ENCODE peak calls at places on chromosomes 6 and 20, in eight cellular contexts. M is choroid plexus epithelial cell, Q is heart left ventricle, B is fibroblast of mammary gland, I is AG04450, W is body of pancreas, P is tibial nerve, H is NB4. K is an unnamed sample.

GRCh38 chr6:45791600-45792168 is 224.0 kb downstream of the CLIC5 start:
- DNase-seq in W (no peak), P (no peak), B (peak; percentile 37), Q (no peak), M (peak; percentile 76), H (no peak), I (peak; percentile 20), K (peak; percentile 19)

GRCh38 chr6:53300656-53301551 is 47.8 kb downstream of the ELOVL5 start:
- DNase-seq in I (no peak), B (peak; percentile 67), P (no peak), H (no peak), Q (no peak), M (no peak), W (no peak), K (no peak)

GRCh38 chr20:47922280-47922675 is 137.0 kb upstream of the SULF2 start:
- DNase-seq in P (no peak), W (no peak), Q (no peak), I (no peak), B (peak; percentile 28), H (no peak), M (peak; percentile 46), K (peak; percentile 8)

GRCh38 chr20:19074828-19075516 is 137.5 kb upstream of the SLC24A3 start:
- DNase-seq in W (no peak), H (peak; percentile 98), P (no peak), B (no peak), M (no peak), Q (no peak), I (no peak), K (no peak)

GRCh38 chr20:61127311-61128044 is 124.6 kb upstream of the CDH4 start:
- DNase-seq in B (peak; percentile 92), P (no peak), M (peak; percentile 7), W (no peak), H (no peak), Q (no peak), I (peak; percentile 73), K (peak; percentile 18)

GRCh38 chr6:90266845-90267621 is 29.6 kb downstream of the BACH2 start:
- DNase-seq in Q (no peak), M (no peak), W (no peak), P (no peak), H (no peak), I (no peak), B (no peak), K (no peak)

GRCh38 chr6:157099912-157100593 is 223.3 kb downstream of the TMEM242 start:
- DNase-seq in H (no peak), I (no peak), M (peak; percentile 37), P (no peak), Q (no peak), B (no peak), W (no peak), K (no peak)

GRCh38 chr6:47631248-47632196 is 66.9 kb upstream of the ADGRF4 start:
- DNase-seq in Q (no peak), M (peak; percentile 67), W (peak; percentile 20), I (no peak), H (peak; percentile 63), P (no peak), B (peak; percentile 61), K (peak; percentile 53)

GRCh38 chr6:20058912-20059311 is 153.4 kb downstream of the MBOAT1 start:
- DNase-seq in B (no peak), P (no peak), W (no peak), H (peak; percentile 76), M (peak; percentile 2), Q (no peak), I (no peak), K (no peak)

GRCh38 chr20:59222982-59223610 is 59.5 kb downstream of the ZNF831 start:
- DNase-seq in I (no peak), P (no peak), M (peak; percentile 9), B (no peak), W (no peak), Q (no peak), H (peak; percentile 40), K (no peak)

GRCh38 chr6:152572395-152573061 is 64.6 kb downstream of the SYNE1 start:
- DNase-seq in W (no peak), Q (no peak), M (peak; percentile 5), I (no peak), H (no peak), P (no peak), B (no peak), K (peak; percentile 76)

GRCh38 chr20:39124064-39124463 is 161.9 kb downstream of the DHX35 start:
- DNase-seq in I (no peak), P (no peak), W (no peak), M (no peak), Q (no peak), H (no peak), B (no peak), K (no peak)

GRCh38 chr6:118968416-118968815 is 33.5 kb upstream of the MCM9 start:
- DNase-seq in I (no peak), Q (no peak), M (peak; percentile 34), W (no peak), B (peak; percentile 46), P (no peak), H (peak; percentile 26), K (peak; percentile 42)

GRCh38 chr6:37758647-37759046 is 60.9 kb upstream of the ZFAND3 start:
- DNase-seq in B (no peak), W (no peak), H (no peak), M (no peak), P (no peak), Q (no peak), I (no peak), K (no peak)

GRCh38 chr6:788058-788457 is 95.1 kb upstream of the EXOC2 start:
- DNase-seq in B (no peak), W (no peak), M (no peak), P (no peak), H (peak; percentile 34), Q (no peak), I (no peak), K (no peak)

GRCh38 chr6:10418862-10419748 is 4.2 kb upstream of the TFAP2A start:
- DNase-seq in H (peak; percentile 97), I (no peak), B (no peak), P (no peak), M (peak; percentile 17), W (no peak), Q (no peak), K (no peak)

GRCh38 chr6:10419749-10420545 is 5.1 kb upstream of the TFAP2A start:
- DNase-seq in W (no peak), Q (no peak), P (no peak), I (no peak), M (no peak), H (peak; percentile 84), B (no peak), K (no peak)

GRCh38 chr6:10422282-10423034 is 7.6 kb upstream of the TFAP2A start:
- DNase-seq in M (no peak), W (no peak), H (no peak), P (no peak), B (no peak), Q (no peak), I (no peak), K (no peak)

GRCh38 chr6:10421508-10422281 is 6.8 kb upstream of the TFAP2A start:
- DNase-seq in P (no peak), W (no peak), Q (no peak), I (no peak), B (no peak), M (no peak), H (no peak), K (no peak)

DNA sequence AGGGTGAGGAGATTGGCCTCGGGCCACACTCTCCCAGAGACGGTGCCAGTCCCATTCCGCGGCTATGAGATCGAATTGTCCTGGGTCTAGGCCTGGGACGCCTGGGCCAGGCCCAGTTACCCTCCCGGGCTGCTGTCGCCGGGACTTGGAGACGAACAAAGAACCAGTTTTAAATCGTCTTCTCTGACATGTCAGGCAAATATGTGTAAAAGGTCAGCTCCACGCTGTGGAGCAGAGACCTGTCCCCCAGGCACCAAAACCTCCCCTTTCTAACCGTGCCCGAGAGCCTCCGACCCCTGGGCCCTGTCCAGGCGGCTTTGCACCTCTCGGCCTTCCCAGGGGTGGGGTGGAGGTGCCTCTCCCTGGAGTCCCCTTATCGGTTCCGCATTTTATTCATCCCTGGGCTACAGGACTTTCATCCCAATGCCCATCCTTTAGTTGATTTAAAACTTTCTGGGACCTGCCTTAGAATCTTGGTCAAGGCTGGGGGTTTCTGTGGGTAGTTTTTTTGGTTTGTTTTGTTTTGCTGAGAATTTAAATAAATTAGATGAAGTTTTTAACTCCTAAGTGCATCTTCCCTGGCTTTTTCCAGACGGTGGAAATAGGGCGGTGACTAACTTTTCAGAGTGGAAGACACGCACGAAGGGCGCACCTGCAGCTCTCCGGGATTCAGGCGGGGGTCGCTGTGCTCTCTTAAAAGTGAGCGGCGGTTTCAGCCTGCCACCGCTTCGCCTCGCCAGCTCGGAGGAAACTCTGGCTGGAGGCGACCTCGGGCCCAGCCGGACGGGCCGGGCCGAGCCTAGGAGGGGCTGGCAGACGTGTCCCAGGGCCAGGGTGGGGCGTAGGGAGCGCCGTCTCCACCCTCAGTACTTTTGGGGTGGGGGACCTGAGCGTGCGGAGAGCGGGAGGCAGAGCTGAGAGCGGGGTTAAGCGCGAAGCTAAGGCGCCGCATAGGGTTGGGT is 6.0 kb upstream of the TFAP2A start:
- DNase-seq in W (no peak), I (no peak), H (no peak), M (no peak), B (no peak), P (no peak), Q (peak; percentile 44), K (no peak)
- H3K4me3 ChIP-seq in W (no peak overlapping the region), I (no peak overlapping the region), H (no peak overlapping the region), M (no peak overlapping the region), B (no peak overlapping the region), P (no peak overlapping the region), Q (no peak overlapping the region), K (no peak overlapping the region)

DNA sequence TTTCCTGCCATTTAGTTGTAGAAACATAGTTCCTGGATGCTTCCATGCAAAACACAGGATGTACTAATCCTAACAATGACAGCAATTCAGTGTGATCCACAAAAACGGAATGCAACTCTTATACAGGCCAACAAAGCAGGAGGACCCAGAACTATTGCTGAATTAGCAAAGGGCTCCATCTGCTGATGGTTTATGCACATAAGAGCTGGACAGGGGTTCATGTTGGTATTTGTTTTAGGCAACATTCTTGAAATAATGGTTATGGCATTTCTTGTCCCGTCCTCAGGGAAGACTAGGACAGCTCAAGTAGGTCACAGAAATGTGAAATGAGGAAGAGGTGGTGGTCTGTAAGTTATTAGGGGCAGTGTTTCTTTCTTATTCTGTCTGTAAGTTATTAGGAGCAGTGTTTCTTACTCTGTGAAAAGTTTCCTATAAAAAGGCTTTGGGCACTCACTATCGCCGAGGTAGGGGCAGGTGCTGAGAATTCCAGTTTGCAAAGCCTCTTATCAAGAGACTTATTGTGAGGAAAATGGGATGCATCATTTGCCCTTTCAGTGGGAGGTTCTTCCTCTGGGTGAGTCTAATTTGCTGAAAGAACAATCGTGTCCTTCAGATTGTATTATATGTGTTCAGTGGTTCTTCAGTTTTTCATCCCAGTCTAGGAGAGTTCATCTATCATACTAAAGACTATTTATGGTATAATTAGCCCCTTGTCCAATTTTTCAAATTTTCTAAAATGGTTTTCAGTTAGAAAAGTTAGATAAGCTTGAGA is 171.1 kb downstream of the MCHR2 start:
- DNase-seq in B (peak; percentile 76), I (peak; percentile 38), W (peak; percentile 15), H (peak; percentile 64), P (no peak), Q (no peak), M (peak; percentile 74), K (peak; percentile 56)
- TF ChIP-seq CTCF in B (peak; percentile 60), I (peak; percentile 56), W (peak; percentile 31), H (peak; percentile 33), P (no peak), Q (peak; percentile 19), M (peak; percentile 60), K (peak; percentile 54)

GRCh38 chr20:29448806-29449470 is 1808.5 kb upstream of the DEFB115 start:
- DNase-seq in B (no peak), P (no peak), I (no peak), Q (no peak), H (no peak), M (no peak), W (no peak), K (no peak)
- H3K4me3 ChIP-seq in B (no peak overlapping the region), P (no peak overlapping the region), I (no peak overlapping the region), Q (no peak overlapping the region), H (no peak overlapping the region), M (no peak overlapping the region), W (no peak overlapping the region), K (no peak overlapping the region)

GRCh38 chr6:160221423-160221822 is 37.2 kb downstream of the SLC22A2 start:
- DNase-seq in W (no peak), I (no peak), M (peak; percentile 20), P (no peak), Q (no peak), B (peak; percentile 9), H (peak; percentile 43), K (peak; percentile 60)
- TF ChIP-seq CTCF in W (no peak), I (no peak), M (no peak), P (no peak), Q (no peak), B (no peak), H (peak; percentile 16), K (peak; percentile 37)

K was measured in fibroblast of villous mesenchyme.